ENCODE peak calls at places on chromosomes 5 and 9, in ten cellular contexts. X is CD8-positive, alpha-beta T cell; P is HCT116; I is MM.1S; B is cardiac muscle cell; S is breast epithelium; O is CD8-positive, alpha-beta memory T cell; U is A549; N is uterus; D is iPS DF 6.9. T is an unnamed sample. For H3K9me3, the result is how much of the 10 kb centered on the place peaks cover.

GRCh38 chr9:127877566-127877998 is at the start of gene AK1:
- DNase-seq in X (no peak), P (no peak), I (no peak), B (peak), S (peak), O (no peak), U (no peak), N (peak), D (no peak), T (no peak)

GRCh38 chr5:80701597-80701996 is 46.8 kb upstream of the DHFR start:
- DNase-seq in X (no peak), P (no peak), I (no peak), B (peak), S (no peak), O (no peak), U (no peak), N (no peak), D (no peak), T (no peak)

GRCh38 chr5:45521067-45521466 is 175.1 kb downstream of the HCN1 start:
- DNase-seq in X (no peak), P (peak), I (peak), B (peak), S (no peak), O (no peak), U (no peak), N (no peak), D (peak), T (no peak)

GRCh38 chr5:145204741-145205140 is 630.4 kb downstream of the PRELID2 start:
- DNase-seq in X (no peak), P (no peak), I (no peak), B (no peak), S (no peak), O (no peak), U (no peak), N (no peak), D (no peak), T (no peak)

GRCh38 chr9:97558701-97559101 is 57.2 kb downstream of the TMOD1 start:
- DNase-seq in X (no peak), P (no peak), I (peak), B (no peak), S (no peak), O (no peak), U (no peak), N (no peak), D (no peak), T (no peak)

GRCh38 chr9:92660266-92660665 is 9.7 kb downstream of the IPPK start:
- DNase-seq in X (no peak), P (no peak), I (no peak), B (no peak), S (peak), O (no peak), U (no peak), N (no peak), D (no peak), T (no peak)

GRCh38 chr9:97425336-97425991 is 13.6 kb downstream of the TDRD7 start:
- DNase-seq in X (no peak), P (no peak), I (no peak), B (no peak), S (no peak), O (no peak), U (no peak), N (no peak), D (no peak), T (no peak)

GRCh38 chr9:20618361-20618799 is 3.9 kb downstream of the MLLT3 start:
- DNase-seq in X (no peak), P (no peak), I (no peak), B (peak), S (no peak), O (no peak), U (peak), N (no peak), D (no peak), T (no peak)

GRCh38 chr9:69976165-69976564 is 67.5 kb upstream of the MAMDC2 start:
- DNase-seq in X (no peak), P (peak), I (no peak), B (peak), S (no peak), O (no peak), U (no peak), N (no peak), D (no peak), T (peak)

GRCh38 chr9:76472925-76473324 is 13.9 kb downstream of the GCNT1 start:
- DNase-seq in X (no peak), P (no peak), I (no peak), B (peak), S (no peak), O (no peak), U (no peak), N (no peak), D (no peak), T (no peak)

GRCh38 chr5:8340739-8341344 is 471.9 kb downstream of the MTRR start:
- DNase-seq in X (no peak), P (no peak), I (no peak), B (peak), S (no peak), O (no peak), U (no peak), N (no peak), D (no peak), T (no peak)

GRCh38 chr9:127027694-127028093 is 94.7 kb downstream of the ANGPTL2 start:
- DNase-seq in X (no peak), P (no peak), I (no peak), B (no peak), S (no peak), O (no peak), U (no peak), N (no peak), D (no peak), T (no peak)

GRCh38 chr9:130445268-130445983 is 665 bp downstream of the ASS1 start:
- DNase-seq in X (no peak), P (no peak), I (no peak), B (peak), S (no peak), O (no peak), U (peak), N (peak), D (no peak), T (no peak)

GRCh38 chr5:158559066-158559465 is 540.6 kb downstream of the EBF1 start:
- DNase-seq in X (no peak), P (no peak), I (no peak), B (no peak), S (no peak), O (no peak), U (no peak), N (no peak), D (no peak), T (no peak)

GRCh38 chr5:39164529-39165402 is 54.6 kb downstream of the FYB1 start:
- DNase-seq in X (no peak), P (no peak), I (no peak), B (no peak), S (no peak), O (peak), U (no peak), N (no peak), D (no peak), T (no peak)

GRCh38 chr9:80648336-80648735 is 1041.0 kb downstream of the TLE1 start:
- DNase-seq in X (no peak), P (no peak), I (no peak), B (peak), S (no peak), O (no peak), U (no peak), N (no peak), D (no peak), T (peak)

GRCh38 chr5:137498301-137498735 is 808 bp downstream of the SPOCK1 start:
- DNase-seq in X (no peak), P (no peak), I (no peak), B (peak), S (no peak), O (no peak), U (peak), N (peak), D (no peak), T (no peak)

GRCh38 chr5:89967806-89968444 is 441.6 kb downstream of the CETN3 start:
- DNase-seq in X (no peak), P (no peak), I (no peak), B (peak), S (no peak), O (no peak), U (no peak), N (no peak), D (no peak), T (no peak)

GRCh38 chr5:132471006-132471907 is 19.3 kb downstream of the IRF1 start:
- DNase-seq in X (no peak), P (no peak), I (no peak), B (no peak), S (peak), O (no peak), U (no peak), N (peak), D (no peak), T (no peak)

GRCh38 chr5:135019314-135019713 is 14.7 kb downstream of the PITX1 start:
- DNase-seq in X (no peak), P (no peak), I (no peak), B (no peak), S (peak), O (no peak), U (no peak), N (no peak), D (no peak), T (no peak)

GRCh38 chr9:82332774-82333152 is 344.2 kb downstream of the SPATA31D1 start:
- DNase-seq in X (no peak), P (no peak), I (no peak), B (no peak), S (no peak), O (no peak), U (no peak), N (no peak), D (no peak), T (no peak)

GRCh38 chr5:110653231-110653970 is 73.1 kb downstream of the TMEM232 start:
- DNase-seq in X (no peak), P (no peak), I (no peak), B (no peak), S (no peak), O (no peak), U (no peak), N (no peak), D (no peak), T (no peak)

GRCh38 chr5:58986281-58986680 is 403.4 kb downstream of the RAB3C start:
- DNase-seq in X (no peak), P (no peak), I (no peak), B (no peak), S (no peak), O (no peak), U (no peak), N (no peak), D (no peak), T (no peak)

GRCh38 chr5:59178482-59178881 is 595.6 kb downstream of the RAB3C start:
- DNase-seq in X (no peak), P (no peak), I (peak), B (no peak), S (no peak), O (no peak), U (no peak), N (no peak), D (no peak), T (no peak)

GRCh38 chr9:104936291-104936690 is 8.3 kb upstream of the ABCA1 start:
- DNase-seq in X (no peak), P (no peak), I (no peak), B (no peak), S (no peak), O (no peak), U (no peak), N (no peak), D (no peak), T (no peak)

GRCh38 chr5:29005386-29005785 is 1967.0 kb upstream of the CDH9 start:
- DNase-seq in X (no peak), P (no peak), I (no peak), B (no peak), S (no peak), O (no peak), U (no peak), N (no peak), D (peak), T (no peak)

GRCh38 chr9:18390393-18390792 is 83.6 kb upstream of the ADAMTSL1 start:
- DNase-seq in X (no peak), P (no peak), I (no peak), B (peak), S (no peak), O (no peak), U (no peak), N (no peak), D (no peak), T (peak)

GRCh38 chr5:15821506-15821905 is 321.5 kb downstream of the FBXL7 start:
- DNase-seq in X (no peak), P (no peak), I (no peak), B (peak), S (no peak), O (no peak), U (no peak), N (no peak), D (no peak), T (no peak)

GRCh38 chr5:57859626-57860025 is 377.0 kb upstream of the ACTBL2 start:
- DNase-seq in X (no peak), P (no peak), I (no peak), B (no peak), S (no peak), O (no peak), U (no peak), N (no peak), D (no peak), T (no peak)

GRCh38 chr5:60136841-60137240 is 243.3 kb upstream of the PDE4D start:
- DNase-seq in X (no peak), P (no peak), I (no peak), B (no peak), S (no peak), O (no peak), U (no peak), N (no peak), D (no peak), T (no peak)

GRCh38 chr5:167723254-167723871 is 568.1 kb upstream of the WWC1 start:
- DNase-seq in X (peak), P (peak), I (peak), B (peak), S (peak), O (peak), U (peak), N (peak), D (peak), T (peak)

DNA sequence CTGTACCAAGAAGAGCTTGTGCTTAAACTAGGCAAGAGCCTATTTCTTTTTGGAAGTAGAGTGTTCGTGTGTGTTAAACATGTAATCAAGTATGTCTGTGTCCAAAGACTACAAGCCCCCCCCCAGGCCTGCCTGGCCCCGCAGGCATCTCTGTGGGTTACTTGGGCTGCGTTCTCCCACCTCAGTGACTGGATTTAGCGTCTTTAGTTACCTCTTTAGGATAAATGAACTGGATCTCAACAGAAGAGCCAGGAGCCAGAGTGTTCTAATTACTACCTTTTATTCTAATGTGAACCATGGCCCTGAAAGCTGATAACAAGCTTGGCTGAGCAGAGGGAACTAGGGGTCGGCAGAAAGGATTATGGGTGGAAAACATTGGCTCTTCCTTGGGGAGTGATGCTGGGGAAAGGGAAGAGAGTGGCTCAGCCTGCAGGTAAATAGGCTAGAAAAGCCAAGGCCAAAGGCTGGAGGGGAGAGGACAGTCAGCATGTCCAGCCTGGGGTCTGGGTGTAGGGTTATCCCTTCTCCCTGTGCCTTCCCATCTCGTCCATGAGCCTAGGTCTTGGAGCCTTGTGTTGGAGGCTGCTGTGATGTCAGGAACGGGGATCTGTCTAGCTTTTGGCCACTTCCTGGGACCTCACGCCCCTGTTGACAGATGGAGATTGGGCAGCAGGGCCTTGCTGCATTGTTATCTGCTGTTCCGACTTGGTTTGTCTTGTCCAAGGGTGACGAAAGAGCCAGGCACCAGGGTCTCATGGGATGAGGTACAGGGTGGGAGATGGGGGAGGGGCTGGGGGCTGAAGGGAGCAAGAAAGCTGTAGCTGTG is 11.1 kb downstream of the CD74 start:
- DNase-seq in X (no peak), P (no peak), I (no peak), B (no peak), S (no peak), O (no peak), U (no peak), N (no peak), D (no peak), T (no peak)
- H3K27ac ChIP-seq in X (no peak), P (no peak), I (no peak), B (peak), S (no peak), O (peak), U (no peak), N (no peak), D (no peak), T (no peak)

GRCh38 chr9:71115448-71115975 is 5.9 kb downstream of the TRPM3 start:
- DNase-seq in X (no peak), P (no peak), I (no peak), B (peak), S (no peak), O (no peak), U (no peak), N (no peak), D (no peak), T (no peak)

GRCh38 chr9:71121275-71122168 is at the start of gene TRPM3:
- DNase-seq in X (no peak), P (no peak), I (no peak), B (no peak), S (no peak), O (no peak), U (no peak), N (no peak), D (peak), T (no peak)

GRCh38 chr9:71119746-71120145 is 1.7 kb downstream of the TRPM3 start:
- DNase-seq in X (no peak), P (no peak), I (no peak), B (no peak), S (no peak), O (no peak), U (no peak), N (no peak), D (peak), T (no peak)

DNA sequence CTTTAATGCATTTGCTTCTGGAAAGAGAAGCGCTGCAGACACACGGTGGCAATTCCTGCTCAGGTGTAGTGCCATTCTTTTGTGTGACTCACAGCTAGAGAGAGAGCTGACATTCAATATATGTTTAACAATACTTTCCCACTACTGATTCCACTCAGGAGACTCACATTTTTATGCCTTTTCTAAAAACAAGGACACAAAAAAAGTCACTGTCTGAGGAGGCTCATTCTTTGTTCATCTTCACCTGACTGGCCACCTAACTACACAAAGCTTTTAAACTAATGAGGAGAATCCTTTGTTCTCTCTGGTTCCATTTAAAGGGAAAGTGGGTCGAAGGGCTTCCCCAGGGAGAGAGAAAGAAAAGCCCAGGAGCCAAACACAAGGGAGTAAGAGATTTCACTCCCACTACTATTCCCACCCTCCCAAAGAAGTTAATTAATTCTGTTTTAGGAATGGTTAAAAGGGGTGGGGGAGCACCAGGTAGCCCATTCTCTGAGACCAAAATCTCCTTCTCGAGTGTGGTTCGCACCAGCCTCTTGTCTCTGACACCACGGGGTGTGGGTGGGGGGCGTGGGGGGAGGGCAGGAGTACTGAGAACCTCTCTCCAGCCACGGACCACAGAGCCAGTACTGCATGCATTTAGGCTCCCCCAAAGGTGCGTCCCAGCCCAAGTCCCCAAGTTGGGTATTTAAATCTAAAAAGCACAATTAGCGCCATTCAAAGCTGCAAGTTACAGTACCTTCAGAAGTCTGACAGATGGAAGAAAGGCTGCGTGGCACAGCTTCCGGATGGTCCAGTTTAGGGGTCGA is 778 bp downstream of the TRPM3 start:
- DNase-seq in X (no peak), P (no peak), I (no peak), B (no peak), S (no peak), O (no peak), U (no peak), N (no peak), D (peak), T (no peak)
- H3K4me3 ChIP-seq in X (no peak), P (no peak), I (no peak), B (peak), S (no peak), O (no peak), U (no peak), N (no peak), D (peak), T (no peak)

GRCh38 chr5:179119415-179120170 is 59.4 kb downstream of the ZNF354C start:
- DNase-seq in X (no peak), P (no peak), I (no peak), B (no peak), S (peak), O (no peak), U (no peak), N (no peak), D (no peak), T (no peak)
- H3K9me3 ChIP-seq in X (under half), P (under half), I (under half), B (under half), S (under half), O (under half), U (under half), N (under half), D (under half), T (half or more)

GRCh38 chr5:14217587-14217986 is 74.4 kb downstream of the TRIO start:
- DNase-seq in X (no peak), P (no peak), I (no peak), B (no peak), S (no peak), O (no peak), U (no peak), N (no peak), D (no peak), T (no peak)

GRCh38 chr5:14216902-14217301 is 73.8 kb downstream of the TRIO start:
- DNase-seq in X (no peak), P (no peak), I (no peak), B (no peak), S (no peak), O (no peak), U (no peak), N (no peak), D (peak), T (no peak)

GRCh38 chr5:14215901-14216300 is 72.8 kb downstream of the TRIO start:
- DNase-seq in X (no peak), P (no peak), I (no peak), B (no peak), S (no peak), O (no peak), U (no peak), N (no peak), D (no peak), T (no peak)

GRCh38 chr5:14218011-14218410 is 74.9 kb downstream of the TRIO start:
- DNase-seq in X (no peak), P (no peak), I (no peak), B (no peak), S (no peak), O (no peak), U (no peak), N (no peak), D (no peak), T (no peak)

DNA sequence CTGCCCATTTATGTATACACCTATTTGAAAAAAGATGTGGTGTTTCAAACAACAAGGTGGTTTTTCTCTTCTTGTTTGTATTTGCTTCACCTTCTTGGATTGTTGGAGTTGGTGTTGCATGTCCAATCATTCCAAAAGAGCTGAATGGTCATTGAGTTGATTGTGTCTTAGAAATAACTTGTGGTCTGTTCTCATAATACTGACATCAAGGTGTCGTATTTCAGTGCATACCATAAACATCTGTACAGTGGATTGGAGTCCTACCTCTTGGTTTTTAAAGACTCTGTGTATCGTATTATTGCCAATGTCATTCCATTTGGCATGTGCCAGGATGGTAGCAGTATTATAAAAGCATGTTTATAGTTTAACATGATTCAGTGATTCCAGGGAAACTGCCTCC is 73.2 kb downstream of the TRIO start:
- DNase-seq in X (no peak), P (no peak), I (no peak), B (no peak), S (no peak), O (no peak), U (no peak), N (no peak), D (no peak), T (no peak)
- H3K27ac ChIP-seq in X (no peak), P (no peak), I (no peak), B (no peak), S (no peak), O (no peak), U (no peak), N (no peak), D (no peak), T (no peak)

GRCh38 chr5:93360436-93361100 is 220.5 kb downstream of the NR2F1-AS1 start:
- DNase-seq in X (no peak), P (no peak), I (no peak), B (peak), S (no peak), O (no peak), U (no peak), N (no peak), D (no peak), T (no peak)
- H3K4me3 ChIP-seq in X (no peak), P (no peak), I (no peak), B (no peak), S (no peak), O (no peak), U (no peak), N (no peak), D (no peak), T (no peak)